ENCODE peak calls at places on chromosomes 2 and 18, in eight cellular contexts. K, O, L, J, Z, B, C and R are unnamed samples.

GRCh38 chr2:1032030-1032429 is 81.4 kb downstream of the SNTG2 start:
- DNase-seq in C (no peak), Z (peak; percentile 72), B (no peak), L (no peak), J (no peak), K (no peak), O (peak; percentile 37), R (no peak)

GRCh38 chr18:31685097-31686082 is 1.0 kb upstream of the B4GALT6 start:
- DNase-seq in K (peak; percentile 79), C (peak; percentile 44), B (peak; percentile 74), Z (peak; percentile 75), L (no peak), O (peak; percentile 54), J (peak; percentile 4), R (peak; percentile 64)

GRCh38 chr2:27446057-27446456 is 3.9 kb downstream of the KRTCAP3 start:
- DNase-seq in L (peak; percentile 65), O (no peak), B (no peak), J (no peak), Z (no peak), K (peak; percentile 93), C (no peak), R (no peak)

GRCh38 chr2:240149943-240150784 is 9.7 kb upstream of the OTOS start:
- DNase-seq in J (peak; percentile 55), K (peak; percentile 48), B (no peak), O (no peak), Z (peak; percentile 71), L (no peak), C (peak; percentile 33), R (peak; percentile 41)

GRCh38 chr18:44945847-44946490 is 265.3 kb downstream of the SETBP1 start:
- DNase-seq in L (no peak), C (no peak), K (no peak), B (no peak), O (no peak), Z (no peak), J (no peak), R (no peak)

GRCh38 chr2:126752876-126753275 is 96.9 kb downstream of the GYPC start:
- DNase-seq in Z (no peak), L (no peak), J (no peak), K (no peak), C (no peak), B (no peak), O (no peak), R (no peak)

GRCh38 chr2:31823558-31823957 is 187.2 kb downstream of the MEMO1 start:
- DNase-seq in K (no peak), L (no peak), J (no peak), O (no peak), B (no peak), Z (no peak), C (no peak), R (no peak)

GRCh38 chr2:136247204-136247990 is 129.4 kb upstream of the CXCR4 start:
- DNase-seq in B (peak; percentile 55), O (peak; percentile 53), L (no peak), C (no peak), J (peak; percentile 55), Z (no peak), K (peak; percentile 66), R (no peak)

GRCh38 chr2:238415893-238416292 is 10.8 kb upstream of the ASB1 start:
- DNase-seq in B (no peak), K (no peak), C (no peak), O (no peak), J (no peak), Z (no peak), L (no peak), R (no peak)

GRCh38 chr2:216710531-216711282 is 15.4 kb upstream of the IGFBP5 start:
- DNase-seq in O (peak; percentile 43), B (peak; percentile 42), C (no peak), K (no peak), L (no peak), J (no peak), Z (no peak), R (no peak)

GRCh38 chr2:34670482-34670881 is 1071.4 kb upstream of the FAM98A start:
- DNase-seq in B (no peak), J (no peak), Z (no peak), K (no peak), L (no peak), C (no peak), O (no peak), R (no peak)

GRCh38 chr2:233593201-233593600 is 24.2 kb upstream of the UGT1A8 start:
- DNase-seq in B (no peak), O (peak; percentile 63), K (no peak), L (no peak), Z (no peak), C (no peak), J (peak; percentile 3), R (no peak)

GRCh38 chr2:8989536-8990079 is 13.9 kb downstream of the MBOAT2 start:
- DNase-seq in B (no peak), Z (no peak), K (no peak), O (no peak), C (no peak), L (no peak), J (no peak), R (no peak)

GRCh38 chr18:54119524-54120019 is 104.9 kb downstream of the MBD2 start:
- DNase-seq in J (peak; percentile 71), Z (no peak), O (peak; percentile 52), K (peak; percentile 71), C (peak; percentile 55), L (peak; percentile 17), B (no peak), R (peak; percentile 54)

GRCh38 chr2:23092831-23093230 is 292.1 kb upstream of the KLHL29 start:
- DNase-seq in L (no peak), J (peak; percentile 18), Z (no peak), O (no peak), B (no peak), C (no peak), K (peak; percentile 16), R (peak; percentile 9)

GRCh38 chr2:99757715-99758114 is 267.9 kb upstream of the REV1 start:
- DNase-seq in Z (no peak), B (no peak), L (no peak), J (no peak), C (no peak), O (no peak), K (no peak), R (no peak)

GRCh38 chr2:228094377-228094921 is 87.0 kb downstream of the SPHKAP start:
- DNase-seq in Z (no peak), J (no peak), L (no peak), O (peak; percentile 86), B (no peak), C (no peak), K (no peak), R (no peak)

GRCh38 chr2:26983746-26984145 is 13.3 kb downstream of the MAPRE3 start:
- DNase-seq in B (no peak), L (no peak), J (no peak), Z (no peak), C (no peak), K (no peak), O (no peak), R (no peak)

GRCh38 chr18:23193727-23194126 is 58.4 kb downstream of the CABLES1 start:
- DNase-seq in B (no peak), O (no peak), C (no peak), J (no peak), K (no peak), Z (no peak), L (no peak), R (no peak)

GRCh38 chr2:231621051-231621879 is 28.6 kb downstream of the TEX44 start:
- DNase-seq in C (peak; percentile 86), B (no peak), Z (no peak), L (peak; percentile 63), K (peak; percentile 62), J (no peak), O (no peak), R (no peak)

GRCh38 chr2:230205034-230205433 is 14.8 kb downstream of the SP110 start:
- DNase-seq in Z (no peak), K (peak; percentile 21), C (no peak), O (no peak), B (no peak), J (no peak), L (no peak), R (no peak)

GRCh38 chr2:182816856-182817255 is 49.6 kb downstream of the FRZB start:
- DNase-seq in C (no peak), J (no peak), B (no peak), O (no peak), K (no peak), L (no peak), Z (no peak), R (no peak)

GRCh38 chr2:27223416-27223815 is 6.2 kb downstream of the CAD start:
- DNase-seq in B (no peak), C (no peak), O (no peak), L (no peak), Z (no peak), J (no peak), K (no peak), R (no peak)

GRCh38 chr2:69945447-69945846 is 16.0 kb downstream of the ASPRV1 start:
- DNase-seq in C (no peak), J (no peak), Z (no peak), K (peak; percentile 97), O (no peak), B (no peak), L (no peak), R (no peak)

GRCh38 chr18:26747131-26747475 is 118.4 kb downstream of the AQP4 start:
- DNase-seq in O (peak; percentile 49), C (no peak), Z (no peak), L (no peak), J (no peak), K (peak; percentile 65), B (no peak), R (peak; percentile 62)

GRCh38 chr18:69402219-69402989 is 1.7 kb downstream of the DOK6 start:
- DNase-seq in Z (no peak), C (no peak), O (no peak), B (peak; percentile 12), J (no peak), L (no peak), K (no peak), R (no peak)

GRCh38 chr18:50944245-50944917 is 23.5 kb upstream of the ELAC1 start:
- DNase-seq in O (no peak), L (no peak), C (no peak), K (peak; percentile 44), Z (no peak), J (peak; percentile 61), B (no peak), R (no peak)

GRCh38 chr18:2515908-2516625 is 55.2 kb downstream of the METTL4 start:
- DNase-seq in L (no peak), J (peak; percentile 50), C (peak; percentile 61), O (peak; percentile 97), Z (no peak), B (no peak), K (peak; percentile 95), R (peak; percentile 80)

GRCh38 chr18:76822510-76823165 is at the start of gene ZNF236:
- DNase-seq in C (no peak), O (peak; percentile 76), B (peak; percentile 81), L (peak; percentile 41), J (peak; percentile 72), Z (peak; percentile 88), K (peak; percentile 84), R (peak; percentile 56)

GRCh38 chr18:10421859-10422258 is 32.6 kb upstream of the APCDD1 start:
- DNase-seq in J (peak; percentile 93), C (no peak), L (no peak), Z (no peak), K (peak; percentile 46), B (no peak), O (peak; percentile 82), R (no peak)

GRCh38 chr2:202148515-202149154 is 75.6 kb downstream of the KIAA2012 start:
- DNase-seq in L (no peak), B (no peak), Z (no peak), K (no peak), J (no peak), C (no peak), O (no peak), R (no peak)

GRCh38 chr18:42310956-42311355 is 355.9 kb downstream of the PIK3C3 start:
- DNase-seq in O (peak; percentile 70), Z (no peak), C (no peak), J (no peak), B (peak; percentile 39), L (peak; percentile 74), K (peak; percentile 82), R (no peak)

GRCh38 chr2:66441651-66442365 is 6.9 kb downstream of the MEIS1 start:
- DNase-seq in L (no peak), K (no peak), C (no peak), J (no peak), B (no peak), O (no peak), Z (no peak), R (no peak)

GRCh38 chr2:142682528-142682927 is 194.9 kb upstream of the KYNU start:
- DNase-seq in Z (no peak), L (no peak), J (peak; percentile 6), B (no peak), O (peak; percentile 8), K (peak; percentile 47), C (peak; percentile 13), R (peak; percentile 58)